ENCODE peak calls at places on chromosome 20, in ten cellular contexts. E, F, X, J, O, N, Q, S, C and K are unnamed samples.

GRCh38 chr20:56996533-56996932 is 269.9 kb downstream of the BMP7 start:
- DNase-seq in E (no peak), F (no peak), X (no peak), J (no peak), O (no peak), N (no peak), Q (no peak), S (no peak), C (no peak), K (no peak)

GRCh38 chr20:25376236-25376635 is 14.4 kb downstream of the ABHD12 start:
- DNase-seq in E (no peak), F (no peak), X (no peak), J (no peak), O (no peak), N (no peak), Q (no peak), S (no peak), C (no peak), K (no peak)

GRCh38 chr20:37801921-37802320 is 101.0 kb upstream of the VSTM2L start:
- DNase-seq in E (no peak), F (no peak), X (no peak), J (no peak), O (no peak), N (no peak), Q (no peak), S (no peak), C (no peak), K (no peak)

GRCh38 chr20:409697-410559 is 1.8 kb downstream of the RBCK1 start:
- DNase-seq in E (peak), F (no peak), X (no peak), J (no peak), O (no peak), N (no peak), Q (no peak), S (no peak), C (no peak), K (no peak)

GRCh38 chr20:58895796-58896180 is 43.3 kb downstream of the GNAS start:
- DNase-seq in E (no peak), F (no peak), X (no peak), J (no peak), O (no peak), N (no peak), Q (no peak), S (no peak), C (no peak), K (peak)

GRCh38 chr20:57102566-57102965 is 163.9 kb downstream of the BMP7 start:
- DNase-seq in E (no peak), F (no peak), X (no peak), J (no peak), O (no peak), N (no peak), Q (no peak), S (no peak), C (no peak), K (no peak)

GRCh38 chr20:56778765-56779195 is 149.7 kb downstream of the TFAP2C start:
- DNase-seq in E (peak), F (peak), X (no peak), J (no peak), O (no peak), N (no peak), Q (no peak), S (peak), C (no peak), K (peak)

GRCh38 chr20:49347156-49347555 is 69.3 kb upstream of the ZNFX1 start:
- DNase-seq in E (no peak), F (no peak), X (no peak), J (no peak), O (no peak), N (no peak), Q (no peak), S (no peak), C (no peak), K (no peak)

GRCh38 chr20:31713312-31714049 is 9.2 kb downstream of the BCL2L1 start:
- DNase-seq in E (no peak), F (peak), X (no peak), J (no peak), O (peak), N (peak), Q (no peak), S (peak), C (peak), K (no peak)

GRCh38 chr20:37630161-37630560 is 63.7 kb upstream of the CTNNBL1 start:
- DNase-seq in E (no peak), F (no peak), X (no peak), J (no peak), O (no peak), N (no peak), Q (no peak), S (no peak), C (no peak), K (peak)

GRCh38 chr20:58073945-58074920 is 154.2 kb downstream of the ANKRD60 start:
- DNase-seq in E (no peak), F (no peak), X (no peak), J (no peak), O (no peak), N (no peak), Q (no peak), S (peak), C (peak), K (no peak)

GRCh38 chr20:60206259-60206658 is 248.0 kb downstream of the CDH26 start:
- DNase-seq in E (peak), F (peak), X (no peak), J (no peak), O (no peak), N (no peak), Q (no peak), S (no peak), C (peak), K (no peak)

GRCh38 chr20:62938105-62938888 is at the start of gene GID8:
- DNase-seq in E (peak), F (peak), X (peak), J (no peak), O (no peak), N (no peak), Q (no peak), S (peak), C (no peak), K (peak)

GRCh38 chr20:33676652-33677645 is 2.7 kb upstream of the NECAB3 start:
- DNase-seq in E (no peak), F (no peak), X (no peak), J (no peak), O (no peak), N (no peak), Q (no peak), S (no peak), C (no peak), K (no peak)

GRCh38 chr20:38985603-38986170 is 23.5 kb downstream of the DHX35 start:
- DNase-seq in E (no peak), F (peak), X (no peak), J (no peak), O (peak), N (no peak), Q (no peak), S (no peak), C (peak), K (no peak)

GRCh38 chr20:9758752-9759151 is 80.1 kb downstream of the PAK5 start:
- DNase-seq in E (no peak), F (no peak), X (no peak), J (no peak), O (no peak), N (no peak), Q (no peak), S (no peak), C (no peak), K (no peak)

GRCh38 chr20:40056186-40056585 is 632.9 kb downstream of the MAFB start:
- DNase-seq in E (no peak), F (no peak), X (no peak), J (no peak), O (no peak), N (no peak), Q (no peak), S (no peak), C (no peak), K (no peak)

GRCh38 chr20:62621251-62622110 is 20.8 kb upstream of the SLCO4A1 start:
- DNase-seq in E (no peak), F (no peak), X (no peak), J (no peak), O (no peak), N (no peak), Q (no peak), S (peak), C (no peak), K (no peak)

GRCh38 chr20:46306743-46307138 is 1.6 kb downstream of the CDH22 start:
- DNase-seq in E (no peak), F (no peak), X (no peak), J (no peak), O (no peak), N (no peak), Q (no peak), S (no peak), C (no peak), K (no peak)

GRCh38 chr20:51528263-51529026 is 14.1 kb downstream of the NFATC2 start:
- DNase-seq in E (peak), F (no peak), X (peak), J (peak), O (no peak), N (no peak), Q (no peak), S (no peak), C (no peak), K (no peak)

GRCh38 chr20:51494241-51495110 is 48.0 kb downstream of the NFATC2 start:
- DNase-seq in E (peak), F (no peak), X (peak), J (no peak), O (no peak), N (no peak), Q (no peak), S (no peak), C (no peak), K (no peak)